ENCODE peak calls at places on chromosomes 5 and 9, in nine cellular contexts. N is H54; R is GM23248; H is foreskin fibroblast; G is mesothelial cell of epicardium; T is brain microvascular endothelial cell; P is lung microvascular endothelial cell; Z is epithelial cell of prostate; X is CD4-positive, alpha-beta T cell. V is an unnamed sample.

GRCh38 chr9:135239100-135239768 is 151.8 kb downstream of the OLFM1 start:
- DNase-seq in N (no peak), R (no peak), H (no peak), G (no peak), T (no peak), P (no peak), Z (no peak), X (no peak), V (no peak)

GRCh38 chr9:137045294-137046093 is 483 bp downstream of the NPDC1 start:
- DNase-seq in N (peak), R (peak), H (peak), G (no peak), T (peak), P (peak), Z (no peak), X (no peak), V (peak)

GRCh38 chr9:100098241-100098886 is 436 bp downstream of the ERP44 start:
- DNase-seq in N (peak), R (peak), H (peak), G (peak), T (peak), P (peak), Z (peak), X (peak), V (peak)

GRCh38 chr9:127931092-127931881 is 710 bp upstream of the PIP5KL1 start:
- DNase-seq in N (peak), R (peak), H (peak), G (no peak), T (peak), P (peak), Z (no peak), X (no peak), V (peak)

GRCh38 chr5:39064450-39064849 is 9.7 kb downstream of the RICTOR start:
- DNase-seq in N (no peak), R (no peak), H (no peak), G (no peak), T (no peak), P (no peak), Z (no peak), X (no peak), V (no peak)

GRCh38 chr5:54113060-54113459 is 197.3 kb downstream of the ARL15 start:
- DNase-seq in N (no peak), R (no peak), H (no peak), G (no peak), T (no peak), P (no peak), Z (no peak), X (no peak), V (no peak)

GRCh38 chr9:89477811-89478583 is 19.9 kb downstream of the SEMA4D start:
- DNase-seq in N (peak), R (no peak), H (no peak), G (no peak), T (peak), P (peak), Z (no peak), X (no peak), V (no peak)

GRCh38 chr5:113292535-113292934 is 142.3 kb downstream of the TSSK1B start:
- DNase-seq in N (no peak), R (peak), H (no peak), G (no peak), T (no peak), P (peak), Z (no peak), X (no peak), V (no peak)

GRCh38 chr5:121783700-121784099 is 68.0 kb upstream of the FTMT start:
- DNase-seq in N (no peak), R (no peak), H (no peak), G (no peak), T (no peak), P (no peak), Z (no peak), X (no peak), V (no peak)

GRCh38 chr5:177332896-177333260 is 18.6 kb downstream of the LMAN2 start:
- DNase-seq in N (no peak), R (no peak), H (no peak), G (no peak), T (no peak), P (no peak), Z (no peak), X (no peak), V (no peak)

GRCh38 chr9:114690308-114690707 is 8.3 kb upstream of the TEX48 start:
- DNase-seq in N (no peak), R (no peak), H (no peak), G (no peak), T (no peak), P (no peak), Z (no peak), X (no peak), V (no peak)

GRCh38 chr5:156120777-156121176 is 206.2 kb upstream of the SGCD start:
- DNase-seq in N (no peak), R (peak), H (no peak), G (no peak), T (no peak), P (no peak), Z (no peak), X (no peak), V (peak)